ENCODE peak calls at places on chromosomes 1 and 21, in five cellular contexts. S, Z, X, M and C are unnamed samples.
A peak's percentile ranks its signal among the peaks of the same experiment; 100 is the strongest.

GRCh38 chr21:42009018-42009830 is 936 bp downstream of the ZBTB21 start:
- DNase-seq in S (peak; percentile 66), Z (peak; percentile 91), X (peak; percentile 58), M (peak; percentile 77), C (no peak)

GRCh38 chr1:84939151-84939550 is 46.1 kb upstream of the LPAR3 start:
- DNase-seq in S (no peak), Z (no peak), X (no peak), M (no peak), C (no peak)

GRCh38 chr1:156845055-156845952 is 13.6 kb downstream of the INSRR start:
- DNase-seq in S (no peak), Z (no peak), X (no peak), M (no peak), C (no peak)

GRCh38 chr1:150009604-150010387 is 730 bp downstream of the OTUD7B start:
- DNase-seq in S (peak; percentile 37), Z (no peak), X (no peak), M (peak; percentile 9), C (no peak)

GRCh38 chr1:214514819-214515383 is 36.5 kb downstream of the PTPN14 start:
- DNase-seq in S (no peak), Z (no peak), X (no peak), M (no peak), C (no peak)

GRCh38 chr1:94723899-94724298 is 96.3 kb upstream of the SLC44A3 start:
- DNase-seq in S (no peak), Z (no peak), X (no peak), M (no peak), C (no peak)

GRCh38 chr1:43577647-43578542 is 47.2 kb downstream of the PTPRF start:
- DNase-seq in S (no peak), Z (no peak), X (no peak), M (no peak), C (no peak)

GRCh38 chr1:229376521-229376920 is 33.7 kb upstream of the CCSAP start:
- DNase-seq in S (no peak), Z (no peak), X (no peak), M (no peak), C (no peak)

GRCh38 chr1:168628807-168629206 is 52.4 kb downstream of the XCL1 start:
- DNase-seq in S (no peak), Z (no peak), X (peak; percentile 65), M (no peak), C (no peak)